ENCODE peak calls at places on chromosomes 6 and 20, in four cellular contexts. G is transverse colon, I is thoracic aorta, Z is endothelial cell. L is an unnamed sample.

GRCh38 chr6:90739802-90740201 is 152.9 kb upstream of the MAP3K7 start:
- DNase-seq in G (no peak), I (no peak), Z (no peak), L (no peak)

GRCh38 chr6:112903361-112903760 is 556.2 kb downstream of the RFPL4B start:
- DNase-seq in G (no peak), I (no peak), Z (no peak), L (no peak)

GRCh38 chr6:138393871-138394783 is 9.9 kb upstream of the HEBP2 start:
- DNase-seq in G (no peak), I (no peak), Z (no peak), L (no peak)

GRCh38 chr6:99611148-99611547 is 4.5 kb downstream of the PRDM13 start:
- DNase-seq in G (no peak), I (no peak), Z (no peak), L (no peak)

GRCh38 chr20:33199026-33199425 is 18.1 kb upstream of the BPIFA3 start:
- DNase-seq in G (no peak), I (no peak), Z (no peak), L (no peak)

GRCh38 chr20:32982617-32983458 is 21.4 kb downstream of the SUN5 start:
- DNase-seq in G (no peak), I (no peak), Z (no peak), L (no peak)

GRCh38 chr6:13425971-13426931 is 61.1 kb downstream of the GFOD1 start:
- DNase-seq in G (no peak), I (no peak), Z (no peak), L (no peak)

GRCh38 chr6:102736941-102737368 is 1343.4 kb downstream of the GRIK2 start:
- DNase-seq in G (no peak), I (no peak), Z (no peak), L (no peak)

GRCh38 chr6:163414367-163415175 is at the start of gene QKI:
- DNase-seq in G (peak; percentile 78), I (peak; percentile 32), Z (peak; percentile 73), L (peak; percentile 58)

GRCh38 chr6:52650946-52651345 is 20.0 kb upstream of the TMEM14A start:
- DNase-seq in G (no peak), I (no peak), Z (no peak), L (no peak)

GRCh38 chr6:87099472-87099871 is 4.6 kb upstream of the CGA start:
- DNase-seq in G (no peak), I (no peak), Z (no peak), L (no peak)

GRCh38 chr6:139367810-139368321 is 6.6 kb downstream of the CITED2 start:
- DNase-seq in G (no peak), I (no peak), Z (no peak), L (peak; percentile 77)

GRCh38 chr20:24695529-24696225 is 226.2 kb downstream of the SYNDIG1 start:
- DNase-seq in G (no peak), I (no peak), Z (no peak), L (peak; percentile 15)

GRCh38 chr6:53737746-53738145 is 57.1 kb upstream of the LRRC1 start:
- DNase-seq in G (peak; percentile 26), I (no peak), Z (no peak), L (no peak)

GRCh38 chr6:53731906-53732636 is 62.7 kb upstream of the LRRC1 start:
- DNase-seq in G (no peak), I (no peak), Z (no peak), L (no peak)

GRCh38 chr6:53730767-53731166 is 64.0 kb upstream of the LRRC1 start:
- DNase-seq in G (no peak), I (no peak), Z (no peak), L (no peak)

GRCh38 chr6:53735896-53736295 is 58.9 kb upstream of the LRRC1 start:
- DNase-seq in G (peak; percentile 23), I (no peak), Z (no peak), L (no peak)

GRCh38 chr6:53734473-53735299 is 60.1 kb upstream of the LRRC1 start:
- DNase-seq in G (peak; percentile 68), I (no peak), Z (peak; percentile 38), L (peak; percentile 74)
- TF ChIP-seq CTCF in G (no peak), I (no peak), Z (peak; percentile 22), L (peak; percentile 78)

DNA sequence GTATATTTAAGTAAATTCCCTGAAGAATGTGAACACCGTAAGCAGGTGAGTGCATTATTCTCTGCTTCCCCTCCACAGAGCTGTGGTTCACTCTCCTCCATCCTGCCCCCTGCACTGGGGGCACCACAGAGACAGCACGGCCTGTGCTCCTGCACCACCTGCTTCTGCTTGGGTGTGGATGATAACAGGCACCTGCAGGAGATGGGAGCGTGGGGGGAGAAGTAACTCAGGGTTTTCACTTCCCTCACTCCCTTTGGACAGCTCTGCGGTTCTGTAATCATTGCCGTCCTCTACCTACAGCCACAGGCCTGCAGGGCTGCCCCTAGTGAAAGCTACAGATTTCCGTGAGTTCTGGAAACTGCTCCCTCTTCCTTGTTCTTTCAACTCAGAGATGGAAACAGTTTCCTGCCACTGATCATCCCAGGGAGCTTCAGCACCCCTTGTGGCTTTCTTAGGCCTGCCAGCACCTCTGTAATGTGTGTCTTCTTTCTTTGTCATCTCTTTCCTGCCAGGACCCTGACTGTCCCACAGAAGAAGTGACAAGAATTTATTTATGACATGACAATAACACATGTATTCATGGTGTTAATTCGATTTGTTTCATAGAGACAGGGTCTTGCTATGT is 21.3 kb upstream of the MICB start:
- DNase-seq in G (no peak), I (no peak), Z (no peak), L (peak; percentile 40)
- TF ChIP-seq CTCF in G (no peak), I (no peak), Z (no peak), L (peak; percentile 27)

DNA sequence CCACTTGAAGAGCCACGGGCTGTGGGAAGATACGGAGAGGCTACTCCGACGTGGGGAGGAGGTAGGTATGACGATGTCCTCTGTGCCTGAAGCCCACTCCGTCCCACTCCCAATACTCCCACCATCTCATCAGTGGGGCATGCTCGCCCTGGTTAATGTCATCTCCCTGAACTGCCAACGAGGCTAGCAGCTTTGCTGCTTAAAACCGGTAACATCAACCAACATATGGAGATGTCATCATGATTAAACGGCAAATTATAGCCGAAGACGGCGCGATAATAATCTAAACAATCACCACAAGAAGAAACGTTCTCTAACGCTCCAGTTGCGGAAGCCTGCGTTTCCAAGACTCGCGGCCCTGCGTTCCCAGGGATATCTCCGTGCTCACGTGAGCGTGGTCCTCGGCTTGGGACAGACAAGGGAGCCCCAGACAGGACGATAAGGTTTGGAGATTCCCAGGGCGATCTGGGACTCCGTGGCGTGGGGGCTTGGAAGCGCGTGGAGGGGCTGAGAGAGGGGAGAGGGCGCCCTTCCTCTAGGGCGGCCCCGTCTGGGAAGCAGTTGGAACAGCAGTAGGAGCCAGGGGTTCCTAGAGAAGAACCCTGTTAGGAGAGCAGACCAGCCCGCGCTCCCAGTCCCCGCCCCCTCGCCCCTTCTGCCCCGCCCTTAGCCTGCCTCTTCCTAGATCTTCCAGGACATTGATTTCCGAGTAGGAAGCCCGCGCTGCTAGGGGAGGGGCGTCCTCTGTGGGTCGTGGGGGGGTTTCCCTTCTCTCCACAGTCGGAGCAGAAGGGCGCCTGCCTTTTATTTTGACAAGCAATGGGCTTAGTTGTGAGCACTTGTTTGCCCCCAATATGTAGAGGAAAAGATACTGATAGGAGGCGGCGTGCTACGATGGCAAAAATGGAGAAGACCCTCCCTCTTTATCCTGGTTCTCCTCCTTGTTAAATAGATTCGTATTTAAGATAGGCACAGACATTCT is 10.7 kb downstream of the NRN1 start:
- DNase-seq in G (peak; percentile 54), I (no peak), Z (peak; percentile 85), L (peak; percentile 94)
- TF ChIP-seq CTCF in G (no peak), I (no peak), Z (no peak), L (peak; percentile 60)

GRCh38 chr20:50789968-50790650 is 4.8 kb upstream of the BCAS4 start:
- DNase-seq in G (peak; percentile 15), I (no peak), Z (no peak), L (no peak)

GRCh38 chr20:50786703-50787102 is 8.2 kb upstream of the BCAS4 start:
- DNase-seq in G (no peak), I (no peak), Z (no peak), L (no peak)

GRCh38 chr20:50787181-50787580 is 7.7 kb upstream of the BCAS4 start:
- DNase-seq in G (no peak), I (no peak), Z (no peak), L (no peak)

GRCh38 chr20:50788868-50789125 is 6.1 kb upstream of the BCAS4 start:
- DNase-seq in G (no peak), I (no peak), Z (no peak), L (no peak)

DNA sequence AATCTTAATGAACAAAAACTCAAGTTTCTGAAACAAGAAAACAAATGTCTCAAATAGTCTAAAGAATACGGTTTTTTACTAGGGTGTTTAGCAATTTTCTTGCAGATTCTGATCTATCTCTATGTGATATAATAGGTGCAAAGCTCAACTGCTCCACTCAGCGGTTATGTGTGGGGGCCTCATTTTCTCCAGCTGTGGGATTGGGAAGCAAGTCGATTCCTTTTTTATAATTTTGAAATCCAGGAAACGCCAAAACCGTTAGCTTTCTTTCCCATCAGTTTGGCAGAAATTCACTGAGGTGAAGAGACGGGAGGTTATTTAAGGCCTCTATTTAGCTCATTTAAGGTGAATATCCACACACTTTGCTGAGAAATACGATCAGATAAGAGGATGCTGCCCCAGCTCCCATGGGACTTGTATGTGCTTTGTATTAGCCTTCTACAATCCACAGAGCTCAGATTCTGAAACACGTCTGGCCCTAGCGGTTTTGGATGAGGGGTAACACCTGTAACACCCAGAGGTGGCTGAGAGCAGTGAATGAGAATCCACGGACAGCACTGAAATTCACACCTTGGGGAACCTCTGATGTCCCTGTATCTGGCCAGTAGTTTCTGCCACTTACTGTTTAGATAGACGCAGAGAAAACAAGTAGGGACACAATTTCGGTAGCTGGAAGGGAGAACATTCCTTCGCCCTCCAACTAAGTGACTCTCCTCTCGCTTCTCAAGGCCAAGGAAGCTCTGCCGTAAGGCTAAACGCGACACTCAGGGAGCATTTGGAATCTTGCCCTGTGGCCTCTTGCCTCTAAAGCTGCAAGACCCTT is 6.6 kb upstream of the BCAS4 start:
- DNase-seq in G (no peak), I (no peak), Z (no peak), L (no peak)
- TF ChIP-seq CTCF in G (no peak), I (no peak), Z (no peak), L (peak; percentile 48)